ENCODE peak calls at places on chromosomes 4 and X, in five cellular contexts. E, M, U, T and V are unnamed samples.

GRCh38 chr4:23041501-23041900 is 348.8 kb downstream of the GBA3 start:
- DNase-seq in E (no peak), M (no peak), U (no peak), T (no peak), V (no peak)

GRCh38 chrX:130028196-130028595 is 45.8 kb downstream of the BCORL1 start:
- DNase-seq in E (no peak), M (no peak), U (peak), T (no peak), V (no peak)

GRCh38 chr4:190019023-190019858 is 7.8 kb downstream of the FRG2 start:
- DNase-seq in E (no peak), M (no peak), U (no peak), T (no peak), V (no peak)

GRCh38 chrX:154733072-154733425 is 17.8 kb downstream of the GAB3 start:
- DNase-seq in E (no peak), M (no peak), U (no peak), T (no peak), V (no peak)

GRCh38 chr4:5798447-5798846 is 87.4 kb downstream of the EVC start:
- DNase-seq in E (no peak), M (no peak), U (peak), T (no peak), V (no peak)

GRCh38 chrX:72255445-72255844 is 16.6 kb upstream of the ERCC6L start:
- DNase-seq in E (no peak), M (no peak), U (no peak), T (no peak), V (no peak)

GRCh38 chrX:100447563-100448397 is 37.7 kb upstream of the PCDH19 start:
- DNase-seq in E (no peak), M (peak), U (peak), T (no peak), V (no peak)

GRCh38 chrX:86369847-86370630 is 221.8 kb downstream of the DACH2 start:
- DNase-seq in E (no peak), M (no peak), U (no peak), T (no peak), V (no peak)

GRCh38 chrX:134685662-134686061 is 27.4 kb upstream of the PLAC1 start:
- DNase-seq in E (no peak), M (no peak), U (peak), T (no peak), V (no peak)

GRCh38 chr4:48109413-48110263 is 24.4 kb downstream of the TXK start:
- DNase-seq in E (peak), M (no peak), U (no peak), T (peak), V (no peak)

GRCh38 chr4:87911252-87911774 is 64.2 kb upstream of the SPP1 start:
- DNase-seq in E (no peak), M (no peak), U (no peak), T (no peak), V (no peak)

GRCh38 chrX:8504451-8504850 is 39.8 kb downstream of the VCX3B start:
- DNase-seq in E (no peak), M (no peak), U (no peak), T (peak), V (no peak)

GRCh38 chr4:138977525-138977924 is 38.1 kb upstream of the NOCT start:
- DNase-seq in E (no peak), M (no peak), U (no peak), T (no peak), V (no peak)

GRCh38 chrX:47191331-47191730 is 2.3 kb upstream of the UBA1 start:
- DNase-seq in E (no peak), M (no peak), U (peak), T (no peak), V (no peak)

GRCh38 chrX:128807367-128807766 is 715.9 kb downstream of the SMARCA1 start:
- DNase-seq in E (no peak), M (no peak), U (no peak), T (no peak), V (no peak)

GRCh38 chrX:124346877-124347241 is 496 bp downstream of the SH2D1A start:
- DNase-seq in E (no peak), M (no peak), U (no peak), T (no peak), V (no peak)

GRCh38 chrX:132031867-132032266 is 8.8 kb downstream of the STK26 start:
- DNase-seq in E (no peak), M (no peak), U (no peak), T (no peak), V (no peak)

GRCh38 chrX:41097326-41097725 is 12.1 kb downstream of the USP9X start:
- DNase-seq in E (no peak), M (no peak), U (no peak), T (no peak), V (no peak)

GRCh38 chr4:134935320-134935719 is 733.7 kb upstream of the PABPC4L start:
- DNase-seq in E (no peak), M (no peak), U (no peak), T (no peak), V (no peak)

GRCh38 chrX:45769919-45770582 is 569.4 kb upstream of the DIPK2B start:
- DNase-seq in E (no peak), M (peak), U (peak), T (peak), V (no peak)

GRCh38 chr4:79682161-79682560 is 274.1 kb upstream of the GK2 start:
- DNase-seq in E (no peak), M (no peak), U (no peak), T (no peak), V (no peak)

GRCh38 chrX:108795240-108795639 is 58.9 kb upstream of the IRS4 start:
- DNase-seq in E (no peak), M (no peak), U (no peak), T (no peak), V (no peak)

GRCh38 chr4:70793626-70794025 is 46.1 kb downstream of the GRSF1 start:
- DNase-seq in E (no peak), M (no peak), U (no peak), T (no peak), V (no peak)

GRCh38 chr4:185110375-185110823 is 32.7 kb upstream of the SLC25A4 start:
- DNase-seq in E (no peak), M (no peak), U (no peak), T (no peak), V (no peak)

GRCh38 chr4:91958651-91959050 is 345.1 kb upstream of the GRID2 start:
- DNase-seq in E (no peak), M (no peak), U (no peak), T (no peak), V (peak)

GRCh38 chr4:146407669-146408084 is 114.1 kb downstream of the SLC10A7 start:
- DNase-seq in E (no peak), M (no peak), U (no peak), T (no peak), V (no peak)

GRCh38 chr4:3079694-3080123 is 5.2 kb downstream of the HTT start:
- DNase-seq in E (no peak), M (no peak), U (no peak), T (no peak), V (no peak)

GRCh38 chr4:57190651-57191481 is 80.7 kb upstream of the IGFBP7 start:
- DNase-seq in E (peak), M (no peak), U (no peak), T (no peak), V (peak)

GRCh38 chrX:42869659-42870476 is 91.9 kb upstream of the PPP1R2C start:
- DNase-seq in E (no peak), M (no peak), U (no peak), T (no peak), V (no peak)

GRCh38 chr4:141768954-141769353 is 132.6 kb downstream of the IL15 start:
- DNase-seq in E (peak), M (no peak), U (no peak), T (no peak), V (peak)

GRCh38 chr4:151569650-151570049 is 160.7 kb downstream of the FHIP1A start:
- DNase-seq in E (no peak), M (no peak), U (no peak), T (no peak), V (no peak)

GRCh38 chrX:110852180-110852579 is 56.6 kb upstream of the CHRDL1 start:
- DNase-seq in E (no peak), M (no peak), U (no peak), T (no peak), V (no peak)

GRCh38 chr4:41410049-41410448 is 127.9 kb upstream of the LIMCH1 start:
- DNase-seq in E (no peak), M (no peak), U (no peak), T (no peak), V (no peak)

GRCh38 chr4:100299019-100299418 is 108.8 kb upstream of the DDIT4L start:
- DNase-seq in E (peak), M (peak), U (no peak), T (peak), V (no peak)

GRCh38 chrX:110082156-110082555 is 79.2 kb downstream of the TMEM164 start:
- DNase-seq in E (no peak), M (no peak), U (no peak), T (no peak), V (no peak)

GRCh38 chr4:183097251-183098079 is 1.6 kb upstream of the WWC2 start:
- DNase-seq in E (no peak), M (peak), U (peak), T (no peak), V (no peak)

GRCh38 chr4:98232202-98232601 is 29.0 kb upstream of the RAP1GDS1 start:
- DNase-seq in E (peak), M (no peak), U (no peak), T (no peak), V (no peak)

DNA sequence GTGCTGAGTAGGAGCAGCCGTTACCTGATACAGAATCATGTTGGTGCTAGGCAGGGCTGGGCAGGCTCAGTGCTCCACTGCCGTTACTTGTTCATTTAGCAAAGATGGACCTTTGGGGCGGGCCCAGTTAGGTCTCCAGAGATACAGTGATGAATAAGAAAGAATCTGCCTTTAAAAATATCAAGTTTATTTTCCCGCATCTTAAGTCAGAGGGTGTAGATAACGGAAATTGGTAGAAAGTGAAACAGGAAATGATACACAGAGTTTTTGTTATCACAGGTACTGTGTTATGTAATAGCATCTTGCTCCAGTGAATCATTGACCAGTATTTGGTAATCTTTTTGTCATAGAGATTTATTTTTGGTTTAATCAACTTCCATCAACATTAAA is 5.5 kb downstream of the TMEM131L start:
- DNase-seq in E (no peak), M (no peak), U (no peak), T (no peak), V (no peak)
- H3K4me3 ChIP-seq in E (no peak), M (no peak), U (no peak), T (no peak), V (no peak)

GRCh38 chr4:159175989-159176375 is 73.1 kb downstream of the RAPGEF2 start:
- DNase-seq in E (no peak), M (no peak), U (no peak), T (no peak), V (no peak)
- H3K4me3 ChIP-seq in E (peak), M (no peak), U (no peak), T (no peak), V (peak)

GRCh38 chrX:140501321-140501720 is 3.5 kb downstream of the SOX3 start:
- DNase-seq in E (no peak), M (no peak), U (no peak), T (no peak), V (no peak)
- H3K4me3 ChIP-seq in E (no peak), M (no peak), U (no peak), T (no peak), V (no peak)

DNA sequence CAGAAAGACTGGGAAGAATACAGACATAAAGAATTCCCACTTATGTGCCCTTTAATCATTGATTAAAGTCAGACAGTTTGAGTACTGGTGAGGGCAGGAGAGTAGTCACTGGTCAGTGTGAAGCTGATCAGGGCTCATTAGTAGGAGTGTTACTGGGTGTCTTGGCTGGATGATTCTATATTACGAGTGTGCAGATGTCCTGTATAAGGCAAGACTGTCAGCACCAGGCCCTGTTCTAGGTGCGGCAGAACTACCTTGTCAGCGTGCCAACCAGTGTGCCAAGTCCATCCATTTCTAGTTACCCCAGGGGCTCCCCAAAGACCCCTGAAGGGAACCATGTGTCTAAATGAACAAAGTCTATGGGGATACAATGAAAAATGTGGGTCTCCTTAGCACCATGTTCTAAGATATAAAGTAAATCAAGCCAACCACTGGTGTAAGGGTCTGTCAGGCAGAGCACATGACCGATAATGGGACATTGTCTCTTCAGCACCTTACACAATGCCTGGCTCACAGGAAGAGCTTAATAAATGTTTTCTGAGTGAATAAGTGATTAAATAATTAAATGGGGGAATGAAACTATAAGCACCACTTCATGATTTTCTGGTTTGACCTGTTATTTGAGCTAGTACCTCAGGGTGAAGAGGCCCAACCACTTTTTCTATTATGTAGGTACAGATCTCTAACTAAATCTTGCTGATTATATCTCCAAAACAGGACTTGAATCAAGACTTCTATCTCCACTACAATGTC is 205.0 kb downstream of the CAMK2D start:
- DNase-seq in E (no peak), M (no peak), U (no peak), T (no peak), V (no peak)
- H3K4me3 ChIP-seq in E (no peak), M (no peak), U (no peak), T (no peak), V (no peak)

GRCh38 chr4:143358923-143359694 is 22.4 kb downstream of the GAB1 start:
- DNase-seq in E (peak), M (no peak), U (no peak), T (peak), V (peak)
- H3K4me3 ChIP-seq in E (no peak), M (no peak), U (no peak), T (no peak), V (peak)

GRCh38 chr4:7872264-7872771 is 67.3 kb downstream of the AFAP1 start:
- DNase-seq in E (peak), M (peak), U (peak), T (no peak), V (no peak)

GRCh38 chr4:7868430-7868775 is 71.3 kb downstream of the AFAP1 start:
- DNase-seq in E (no peak), M (no peak), U (no peak), T (no peak), V (no peak)

GRCh38 chr4:7873881-7874280 is 65.8 kb downstream of the AFAP1 start:
- DNase-seq in E (no peak), M (no peak), U (no peak), T (no peak), V (no peak)

GRCh38 chr4:7868892-7869471 is 70.7 kb downstream of the AFAP1 start:
- DNase-seq in E (no peak), M (no peak), U (no peak), T (no peak), V (no peak)

GRCh38 chr4:7871356-7871755 is 68.3 kb downstream of the AFAP1 start:
- DNase-seq in E (no peak), M (no peak), U (no peak), T (no peak), V (no peak)
- H3K4me3 ChIP-seq in E (peak), M (no peak), U (peak), T (no peak), V (no peak)

GRCh38 chr4:40310225-40310624 is 24.9 kb upstream of the CHRNA9 start:
- DNase-seq in E (no peak), M (no peak), U (no peak), T (no peak), V (no peak)

GRCh38 chr4:40307627-40308497 is 27.3 kb upstream of the CHRNA9 start:
- DNase-seq in E (no peak), M (no peak), U (no peak), T (no peak), V (no peak)

GRCh38 chr4:40308528-40309122 is 26.5 kb upstream of the CHRNA9 start:
- DNase-seq in E (no peak), M (no peak), U (no peak), T (no peak), V (no peak)

GRCh38 chr4:40306991-40307390 is 28.1 kb upstream of the CHRNA9 start:
- DNase-seq in E (no peak), M (no peak), U (no peak), T (no peak), V (no peak)

DNA sequence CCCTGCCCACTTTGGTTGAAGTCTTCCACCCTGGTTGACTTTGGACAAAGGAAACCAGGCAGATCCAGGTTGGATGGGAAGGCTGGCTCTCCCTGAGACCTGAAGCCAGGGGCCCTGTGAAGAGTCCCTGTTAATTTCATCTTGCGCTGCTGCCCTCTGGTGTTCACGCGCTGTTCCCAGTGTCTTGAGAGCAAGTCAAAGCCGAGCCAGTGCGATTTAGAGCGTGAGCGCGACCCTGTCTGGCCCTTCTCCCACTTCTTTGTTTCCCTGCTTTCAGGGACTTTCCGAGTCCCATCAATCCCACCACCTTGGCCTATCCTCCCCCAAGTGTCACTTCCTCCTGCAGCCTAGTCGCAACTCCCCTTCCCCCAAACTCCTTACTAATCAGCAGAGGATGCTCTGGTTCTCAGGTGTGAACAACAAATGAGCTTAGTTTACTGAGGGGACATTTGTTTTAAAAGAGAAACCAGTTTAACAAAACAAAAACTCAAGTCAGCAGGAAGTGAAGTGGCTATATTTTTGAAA is 25.8 kb upstream of the CHRNA9 start:
- DNase-seq in E (peak), M (peak), U (peak), T (no peak), V (no peak)
- H3K4me3 ChIP-seq in E (no peak), M (no peak), U (no peak), T (no peak), V (peak)

DNA sequence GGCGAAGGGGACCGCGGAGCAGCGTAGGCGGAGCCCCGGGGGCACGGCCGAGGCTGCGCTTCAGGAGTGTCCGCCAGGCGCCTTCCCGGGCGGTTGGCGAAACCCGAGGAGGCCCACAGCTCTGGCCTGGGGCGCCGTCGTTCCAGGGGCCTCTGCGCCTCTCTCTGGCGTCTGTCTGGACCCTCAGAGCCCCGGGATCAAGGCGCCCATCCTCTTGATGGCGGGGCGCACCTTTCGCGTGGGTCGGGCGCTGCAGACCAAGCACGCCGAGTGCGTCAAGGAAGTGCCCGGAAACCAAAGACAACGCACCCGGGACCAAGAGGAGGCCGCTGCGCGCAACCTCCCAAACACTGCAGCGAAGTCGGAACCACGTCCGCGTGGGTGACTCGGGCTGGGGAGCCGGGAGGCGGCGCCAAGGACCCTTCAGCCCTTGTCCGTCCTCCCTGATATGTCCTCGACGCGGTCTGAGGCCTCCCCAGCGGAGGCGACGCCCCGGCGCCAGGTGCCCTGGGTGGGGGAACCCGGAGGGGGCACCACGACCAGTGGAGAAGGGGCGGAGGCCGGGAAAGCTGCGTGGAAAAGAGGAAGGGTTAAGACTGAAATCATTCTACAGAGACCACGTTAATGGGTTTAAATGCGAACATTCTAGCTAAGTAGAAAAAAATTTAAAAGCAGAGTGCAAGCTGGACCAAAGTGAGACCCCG is 9.9 kb downstream of the HMX1 start:
- DNase-seq in E (no peak), M (no peak), U (no peak), T (no peak), V (no peak)
- H3K4me3 ChIP-seq in E (no peak), M (no peak), U (no peak), T (no peak), V (no peak)